ENCODE peak calls at places on chromosomes 2 and 18, in ten cellular contexts. O, W, E, V, R, X, M, F, Q and G are unnamed samples.

GRCh38 chr2:207165121-207166038 is at the start of gene KLF7:
- DNase-seq in O (peak; percentile 60), W (peak; percentile 9), E (peak; percentile 11), V (peak; percentile 80), R (peak; percentile 51), X (peak; percentile 48), M (peak; percentile 44), F (no peak), Q (peak; percentile 42), G (no peak)

GRCh38 chr2:63590621-63591408 is 2.1 kb downstream of the MDH1 start:
- DNase-seq in O (peak; percentile 53), W (no peak), E (peak; percentile 31), V (peak; percentile 3), R (no peak), X (no peak), M (no peak), F (no peak), Q (no peak), G (no peak)

GRCh38 chr2:20221169-20221938 is 3.6 kb downstream of the SDC1 start:
- DNase-seq in O (peak; percentile 67), W (peak; percentile 61), E (no peak), V (no peak), R (peak; percentile 79), X (no peak), M (no peak), F (peak; percentile 30), Q (no peak), G (no peak)

GRCh38 chr2:172693037-172693436 is 42.6 kb upstream of the RAPGEF4 start:
- DNase-seq in O (no peak), W (peak; percentile 96), E (peak; percentile 74), V (no peak), R (peak; percentile 97), X (no peak), M (no peak), F (peak; percentile 84), Q (peak; percentile 97), G (no peak)

GRCh38 chr2:225090746-225091145 is 48.5 kb upstream of the DOCK10 start:
- DNase-seq in O (no peak), W (no peak), E (no peak), V (no peak), R (no peak), X (no peak), M (no peak), F (no peak), Q (no peak), G (no peak)

GRCh38 chr2:172095905-172096660 is 6.6 kb downstream of the DLX2 start:
- DNase-seq in O (peak; percentile 49), W (peak; percentile 57), E (no peak), V (no peak), R (peak; percentile 43), X (no peak), M (no peak), F (no peak), Q (peak; percentile 55), G (peak; percentile 41)

GRCh38 chr18:24463233-24463775 is 2.9 kb downstream of the HRH4 start:
- DNase-seq in O (no peak), W (no peak), E (no peak), V (peak; percentile 1), R (no peak), X (no peak), M (no peak), F (no peak), Q (no peak), G (no peak)

GRCh38 chr2:120348134-120349103 is 2.5 kb downstream of the INHBB start:
- DNase-seq in O (no peak), W (no peak), E (no peak), V (no peak), R (no peak), X (no peak), M (no peak), F (no peak), Q (no peak), G (no peak)

GRCh38 chr2:186702499-186702898 is 8.6 kb downstream of the FAM171B start:
- DNase-seq in O (no peak), W (no peak), E (no peak), V (no peak), R (no peak), X (no peak), M (no peak), F (no peak), Q (no peak), G (no peak)

GRCh38 chr2:85705680-85706039 is 11.5 kb downstream of the GNLY start:
- DNase-seq in O (peak; percentile 45), W (peak; percentile 94), E (no peak), V (no peak), R (peak; percentile 95), X (no peak), M (no peak), F (peak; percentile 50), Q (peak; percentile 67), G (no peak)

GRCh38 chr2:44532031-44532430 is 170.3 kb downstream of the CAMKMT start:
- DNase-seq in O (no peak), W (no peak), E (no peak), V (no peak), R (no peak), X (no peak), M (no peak), F (no peak), Q (no peak), G (no peak)

GRCh38 chr2:175914846-175915245 is 87.2 kb downstream of the LNPK start:
- DNase-seq in O (no peak), W (no peak), E (no peak), V (no peak), R (no peak), X (no peak), M (no peak), F (no peak), Q (no peak), G (no peak)

GRCh38 chr2:33426666-33427231 is 49.7 kb upstream of the RASGRP3 start:
- DNase-seq in O (no peak), W (peak; percentile 92), E (no peak), V (peak; percentile 1), R (peak; percentile 96), X (no peak), M (no peak), F (peak; percentile 12), Q (peak; percentile 8), G (no peak)

GRCh38 chr18:22214731-22215528 is 45.5 kb downstream of the GATA6 start:
- DNase-seq in O (no peak), W (no peak), E (peak; percentile 83), V (no peak), R (peak; percentile 75), X (no peak), M (no peak), F (no peak), Q (no peak), G (no peak)

GRCh38 chr2:69306897-69307695 is 79.9 kb downstream of the GFPT1 start:
- DNase-seq in O (peak; percentile 91), W (peak; percentile 77), E (peak; percentile 67), V (peak; percentile 72), R (peak; percentile 82), X (peak; percentile 88), M (peak; percentile 86), F (peak; percentile 62), Q (peak; percentile 86), G (peak; percentile 78)

GRCh38 chr2:122927217-122927616 is 1097.9 kb upstream of the CNTNAP5 start:
- DNase-seq in O (peak; percentile 91), W (no peak), E (no peak), V (no peak), R (no peak), X (no peak), M (no peak), F (no peak), Q (no peak), G (peak; percentile 74)